ENCODE peak calls at places on chromosomes 4 and X, in seven cellular contexts. D is AG09319; U is GM12865; V is fibroblast of pulmonary artery; M is activated CD4-positive, alpha-beta T cell treated with anti-CD3 and anti-CD28 coated beads for 48 hours; Y is GM03348; J is fibroblast of lung. N is an unnamed sample.

GRCh38 chr4:158169931-158170690 is 2.7 kb downstream of the GASK1B start:
- DNase-seq in J (peak), V (peak), U (no peak), Y (peak), D (no peak), M (no peak), N (no peak)

GRCh38 chr4:7823416-7823824 is 116.2 kb downstream of the AFAP1 start:
- DNase-seq in J (no peak), Y (no peak), V (peak), D (no peak), U (no peak), M (no peak), N (no peak)

GRCh38 chrX:104195489-104196084 is 29.3 kb downstream of the FAM199X start:
- DNase-seq in U (peak), V (peak), D (no peak), M (no peak), Y (peak), J (no peak), N (no peak)

GRCh38 chrX:47232197-47232802 is 509 bp upstream of the USP11 start:
- DNase-seq in U (peak), Y (no peak), D (no peak), M (no peak), V (no peak), J (no peak), N (no peak)

GRCh38 chrX:139691843-139692505 is 16.0 kb downstream of the MCF2 start:
- DNase-seq in J (peak), Y (peak), M (peak), D (no peak), U (peak), V (no peak), N (no peak)

GRCh38 chr4:76166480-76166879 is 18.3 kb upstream of the NUP54 start:
- DNase-seq in U (no peak), D (no peak), M (no peak), V (no peak), Y (no peak), J (no peak), N (no peak)

GRCh38 chrX:81263067-81263466 is 61.2 kb downstream of the SH3BGRL start:
- DNase-seq in V (no peak), J (no peak), D (no peak), U (no peak), Y (no peak), M (no peak), N (no peak)

GRCh38 chr4:87240341-87240740 is 19.9 kb upstream of the KLHL8 start:
- DNase-seq in D (no peak), Y (no peak), M (no peak), J (no peak), V (no peak), U (no peak), N (no peak)

GRCh38 chr4:108466936-108467902 is 153.2 kb upstream of the RPL34 start:
- DNase-seq in J (peak), D (peak), V (peak), Y (peak), M (peak), U (peak), N (peak)

GRCh38 chrX:30309139-30309571 is at the start of gene NR0B1:
- DNase-seq in Y (peak), V (no peak), U (no peak), J (peak), D (no peak), M (no peak), N (no peak)

GRCh38 chr4:24999392-25000104 is 31.2 kb downstream of the LGI2 start:
- DNase-seq in M (no peak), D (no peak), V (peak), Y (no peak), U (no peak), J (peak), N (no peak)

GRCh38 chr4:127856485-127857447 is 23.9 kb upstream of the PLK4 start:
- DNase-seq in V (peak), D (peak), J (peak), U (peak), M (no peak), Y (peak), N (peak)

GRCh38 chrX:123736333-123736921 is 3.6 kb upstream of the THOC2 start:
- DNase-seq in V (no peak), Y (peak), M (no peak), U (no peak), D (no peak), J (peak), N (peak)

GRCh38 chrX:2710041-2710471 is 19.0 kb downstream of the CD99 start:
- DNase-seq in V (peak), M (peak), D (no peak), J (peak), U (no peak), Y (peak), N (no peak)

GRCh38 chrX:1493317-1493856 is 40.7 kb upstream of the ASMTL start:
- DNase-seq in M (no peak), V (no peak), Y (no peak), D (no peak), U (no peak), J (no peak), N (no peak)

GRCh38 chrX:47078129-47079043 is at the start of gene RGN:
- DNase-seq in Y (peak), V (no peak), J (no peak), U (no peak), D (no peak), M (no peak), N (no peak)

GRCh38 chr4:78885598-78885997 is 53.6 kb downstream of the PAQR3 start:
- DNase-seq in J (peak), Y (peak), D (no peak), M (no peak), V (no peak), U (no peak), N (no peak)

GRCh38 chr4:125389713-125390112 is 75.0 kb downstream of the FAT4 start:
- DNase-seq in U (no peak), J (peak), D (peak), V (peak), Y (peak), M (no peak), N (peak)

GRCh38 chr4:144562019-144562740 is 83.8 kb upstream of the HHIP start:
- DNase-seq in M (no peak), V (peak), J (no peak), U (no peak), Y (no peak), D (no peak), N (no peak)